ENCODE peak calls at places on chromosomes 13 and 19, in eight cellular contexts. Y, M, A, K, L, P, D and B are unnamed samples.
A peak's percentile ranks its signal among the peaks of the same experiment; 100 is the strongest.

GRCh38 chr19:42076375-42076944 is 494 bp downstream of the ZNF574 start:
- DNase-seq in A (peak; percentile 61), P (no peak), K (no peak), L (peak; percentile 65), D (no peak), M (no peak), Y (peak; percentile 4), B (no peak)

GRCh38 chr19:38231918-38232317 is 7.9 kb upstream of the DPF1 start:
- DNase-seq in L (no peak), D (no peak), M (no peak), Y (no peak), A (no peak), K (no peak), P (no peak), B (no peak)

GRCh38 chr13:43865892-43866291 is 13.6 kb downstream of the CCDC122 start:
- DNase-seq in Y (peak; percentile 60), P (no peak), A (no peak), D (no peak), L (no peak), K (no peak), M (no peak), B (no peak)

GRCh38 chr19:9721861-9722260 is 46.7 kb downstream of the ZNF846 start:
- DNase-seq in D (no peak), M (no peak), K (no peak), P (no peak), A (no peak), Y (no peak), L (no peak), B (no peak)

GRCh38 chr19:29878973-29879654 is 62.9 kb upstream of the URI1 start:
- DNase-seq in L (no peak), K (no peak), Y (peak; percentile 59), D (no peak), A (no peak), M (no peak), P (no peak), B (no peak)

GRCh38 chr13:110397445-110397844 is 90.4 kb downstream of the COL4A2 start:
- DNase-seq in P (no peak), Y (peak; percentile 23), K (no peak), D (no peak), M (no peak), A (no peak), L (no peak), B (no peak)

GRCh38 chr13:106100261-106100919 is 435.1 kb downstream of the EFNB2 start:
- DNase-seq in Y (peak; percentile 72), D (no peak), K (no peak), L (no peak), A (no peak), M (no peak), P (no peak), B (peak; percentile 93)

GRCh38 chr19:5934779-5935472 is 20.9 kb downstream of the CAPS start:
- DNase-seq in L (no peak), K (no peak), P (no peak), A (no peak), M (no peak), D (no peak), Y (no peak), B (no peak)

GRCh38 chr19:43639507-43640423 is at the start of gene CADM4:
- DNase-seq in P (no peak), L (peak; percentile 55), K (no peak), M (no peak), D (peak; percentile 19), A (peak; percentile 70), Y (no peak), B (no peak)

GRCh38 chr13:32639502-32640105 is 53.4 kb downstream of the PDS5B start:
- DNase-seq in M (no peak), L (no peak), K (no peak), P (no peak), Y (peak; percentile 57), D (peak; percentile 25), A (peak; percentile 36), B (no peak)

GRCh38 chr19:55452381-55453325 is 8.8 kb downstream of the ISOC2 start:
- DNase-seq in P (peak; percentile 80), D (no peak), Y (peak; percentile 57), A (peak; percentile 40), M (peak; percentile 84), L (no peak), K (peak; percentile 91), B (no peak)

GRCh38 chr13:67841071-67841470 is 610.9 kb upstream of the PCDH9 start:
- DNase-seq in M (no peak), Y (no peak), L (no peak), K (no peak), A (no peak), P (no peak), D (no peak), B (no peak)

GRCh38 chr19:34365463-34366401 is 736 bp downstream of the GPI start:
- DNase-seq in L (peak; percentile 80), Y (peak; percentile 14), D (no peak), P (no peak), M (no peak), K (peak; percentile 85), A (no peak), B (no peak)

GRCh38 chr19:47102561-47103135 is 10.9 kb downstream of the ZC3H4 start:
- DNase-seq in P (no peak), D (no peak), A (no peak), M (no peak), Y (no peak), K (no peak), L (no peak), B (no peak)

GRCh38 chr19:4103073-4103418 is 20.9 kb downstream of the MAP2K2 start:
- DNase-seq in L (no peak), D (no peak), A (no peak), M (no peak), Y (peak; percentile 14), K (no peak), P (no peak), B (no peak)

GRCh38 chr19:40690699-40691420 is 409 bp upstream of the NUMBL start:
- DNase-seq in P (peak; percentile 78), K (peak; percentile 98), L (peak; percentile 96), M (peak; percentile 71), A (peak; percentile 89), D (peak; percentile 65), Y (peak; percentile 78), B (peak; percentile 56)

GRCh38 chr13:44068737-44069136 is 189.0 kb downstream of the LACC1 start:
- DNase-seq in L (no peak), Y (peak; percentile 82), A (no peak), K (no peak), M (no peak), P (no peak), D (no peak), B (no peak)